ENCODE peak calls at places on chromosome 17, in four cellular contexts. J is HepG2, T is K562, G is H1. Y is an unnamed sample.

GRCh38 chr17:75440738-75441448 is 15.5 kb upstream of the TMEM94 start:
- DNase-seq in T (no peak), G (no peak), J (no peak), Y (no peak)

GRCh38 chr17:72696156-72696555 is 396.3 kb downstream of the SLC39A11 start:
- DNase-seq in T (no peak), J (no peak), G (no peak), Y (no peak)

GRCh38 chr17:68591583-68591982 is 9.6 kb downstream of the FAM20A start:
- DNase-seq in G (no peak), J (no peak), T (peak; percentile 82), Y (no peak)

GRCh38 chr17:82062076-82062983 is 3.3 kb downstream of the DUS1L start:
- DNase-seq in T (no peak), G (no peak), J (no peak), Y (no peak)

GRCh38 chr17:58312824-58313223 is 15.8 kb downstream of the TSPOAP1 start:
- DNase-seq in J (no peak), G (no peak), T (no peak), Y (peak; percentile 33)

GRCh38 chr17:64223931-64224657 is 39.0 kb downstream of the TEX2 start:
- DNase-seq in J (no peak), G (no peak), T (no peak), Y (no peak)

GRCh38 chr17:47726796-47727703 is 6.0 kb upstream of the TBX21 start:
- DNase-seq in G (no peak), J (no peak), T (no peak), Y (no peak)

GRCh38 chr17:62109378-62109902 is 44.4 kb upstream of the MED13 start:
- DNase-seq in T (peak; percentile 86), J (peak; percentile 90), G (peak; percentile 80), Y (peak; percentile 92)

GRCh38 chr17:12990041-12990808 is 27.6 kb downstream of the ELAC2 start:
- DNase-seq in G (no peak), J (no peak), T (no peak), Y (no peak)

GRCh38 chr17:74430706-74431567 is 951 bp upstream of the GPRC5C start:
- DNase-seq in T (peak; percentile 63), G (no peak), J (peak; percentile 95), Y (peak; percentile 97)

GRCh38 chr17:81539571-81539900 is 11.4 kb downstream of the FSCN2 start:
- DNase-seq in T (no peak), G (no peak), J (no peak), Y (no peak)

GRCh38 chr17:3880983-3881382 is 11.9 kb downstream of the CAMKK1 start:
- DNase-seq in J (no peak), G (no peak), T (no peak), Y (no peak)

GRCh38 chr17:28711723-28712036 is at the start of gene PROCA1:
- DNase-seq in G (no peak), J (no peak), T (peak; percentile 76), Y (no peak)

GRCh38 chr17:29615048-29615385 is 7.7 kb downstream of the CORO6 start:
- DNase-seq in G (no peak), J (no peak), T (peak; percentile 47), Y (no peak)

GRCh38 chr17:66915204-66915611 is 49.3 kb upstream of the CACNG4 start:
- DNase-seq in G (no peak), T (no peak), J (peak; percentile 21), Y (peak; percentile 64)

GRCh38 chr17:10357768-10358167 is 15.0 kb downstream of the MYH13 start:
- DNase-seq in G (peak; percentile 19), T (peak; percentile 59), J (no peak), Y (peak; percentile 51)

GRCh38 chr17:49990921-49991320 is 4.1 kb downstream of the DLX3 start:
- DNase-seq in T (no peak), J (no peak), G (no peak), Y (no peak)

GRCh38 chr17:18129041-18129502 is 20.5 kb downstream of the MYO15A start:
- DNase-seq in T (no peak), G (no peak), J (no peak), Y (no peak)

DNA sequence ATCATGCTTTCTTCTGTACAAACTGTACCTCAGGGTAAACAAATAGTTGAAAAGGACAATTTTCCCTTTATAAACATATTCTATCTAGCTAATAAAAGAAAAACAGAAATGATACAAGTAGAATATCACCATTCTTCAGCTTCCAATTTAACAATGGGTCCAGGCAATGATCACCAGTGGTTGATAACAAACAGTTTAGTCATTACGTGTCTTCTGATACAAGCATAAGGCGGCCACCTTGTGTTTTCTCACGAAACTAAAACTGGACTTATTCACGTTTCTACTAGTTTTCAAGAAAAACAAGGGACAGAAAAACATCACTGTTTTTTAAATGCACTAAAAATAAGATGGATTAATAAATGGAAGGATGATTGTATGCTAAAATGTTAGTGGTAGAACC is 58.3 kb downstream of the STH start:
- DNase-seq in T (no peak), J (no peak), G (no peak), Y (peak; percentile 50)
- TF ChIP-seq EP300 in T (no peak), J (no peak), G (no peak), Y (no peak)

DNA sequence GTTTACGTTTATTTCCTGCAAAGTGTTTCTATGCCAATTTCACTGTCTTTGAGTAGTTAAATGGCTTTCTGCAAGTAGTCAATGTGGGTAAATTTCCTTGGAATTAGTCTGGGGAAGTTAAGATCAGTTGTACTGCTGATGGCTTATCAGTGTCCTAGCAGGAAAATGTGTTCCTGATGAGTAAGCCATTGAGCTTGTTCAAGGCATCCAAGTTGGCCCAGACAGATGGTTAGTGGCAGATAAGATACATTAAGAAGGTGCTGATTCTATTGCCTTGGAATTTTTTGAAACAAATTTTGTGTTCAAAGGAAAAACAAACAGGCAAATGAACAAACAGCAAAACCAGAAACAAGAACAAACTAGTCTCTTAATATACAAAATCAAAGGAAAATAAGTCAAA is 258.4 kb downstream of the MAP2K6 start:
- DNase-seq in J (no peak), G (no peak), T (no peak), Y (peak; percentile 33)
- TF ChIP-seq JUN in J (no peak), G (no peak), T (no peak), Y (no peak)

GRCh38 chr17:21495281-21495680 is 119.1 kb downstream of the KCNJ12 start:
- DNase-seq in G (no peak), T (no peak), J (no peak), Y (no peak)
- TF ChIP-seq RNF2 in G (no peak), T (no peak), J (no peak), Y (no peak)

GRCh38 chr17:79778504-79779087 is 648 bp downstream of the CBX2 start:
- DNase-seq in T (peak; percentile 44), J (no peak), G (no peak), Y (no peak)
- TF ChIP-seq EP300 in T (no peak), J (no peak), G (no peak), Y (no peak)

GRCh38 chr17:19756551-19756950 is 8.5 kb upstream of the ALDH3A1 start:
- DNase-seq in G (no peak), J (no peak), T (no peak), Y (no peak)

GRCh38 chr17:19753661-19754463 is 5.8 kb upstream of the ALDH3A1 start:
- DNase-seq in G (no peak), J (no peak), T (no peak), Y (peak; percentile 89)

GRCh38 chr17:19757536-19758180 is 9.6 kb upstream of the ALDH3A1 start:
- DNase-seq in J (no peak), T (no peak), G (no peak), Y (no peak)

GRCh38 chr17:19755392-19755791 is 7.3 kb upstream of the ALDH3A1 start:
- DNase-seq in T (no peak), J (no peak), G (no peak), Y (no peak)

GRCh38 chr17:19755821-19756510 is 7.9 kb upstream of the ALDH3A1 start:
- DNase-seq in G (no peak), J (no peak), T (no peak), Y (no peak)
- TF ChIP-seq JUN in G (no peak), J (no peak), T (no peak), Y (no peak)

GRCh38 chr17:7352910-7353635 is 1.1 kb downstream of the KCTD11 start:
- DNase-seq in T (no peak), J (no peak), G (no peak), Y (no peak)

GRCh38 chr17:7352559-7352889 is 562 bp downstream of the KCTD11 start:
- DNase-seq in T (no peak), G (no peak), J (no peak), Y (no peak)

GRCh38 chr17:7355053-7355452 is at the start of gene TMEM95:
- DNase-seq in T (no peak), G (no peak), J (no peak), Y (no peak)

GRCh38 chr17:7354262-7354781 is 634 bp upstream of the TMEM95 start:
- DNase-seq in G (no peak), T (no peak), J (no peak), Y (peak; percentile 42)

DNA sequence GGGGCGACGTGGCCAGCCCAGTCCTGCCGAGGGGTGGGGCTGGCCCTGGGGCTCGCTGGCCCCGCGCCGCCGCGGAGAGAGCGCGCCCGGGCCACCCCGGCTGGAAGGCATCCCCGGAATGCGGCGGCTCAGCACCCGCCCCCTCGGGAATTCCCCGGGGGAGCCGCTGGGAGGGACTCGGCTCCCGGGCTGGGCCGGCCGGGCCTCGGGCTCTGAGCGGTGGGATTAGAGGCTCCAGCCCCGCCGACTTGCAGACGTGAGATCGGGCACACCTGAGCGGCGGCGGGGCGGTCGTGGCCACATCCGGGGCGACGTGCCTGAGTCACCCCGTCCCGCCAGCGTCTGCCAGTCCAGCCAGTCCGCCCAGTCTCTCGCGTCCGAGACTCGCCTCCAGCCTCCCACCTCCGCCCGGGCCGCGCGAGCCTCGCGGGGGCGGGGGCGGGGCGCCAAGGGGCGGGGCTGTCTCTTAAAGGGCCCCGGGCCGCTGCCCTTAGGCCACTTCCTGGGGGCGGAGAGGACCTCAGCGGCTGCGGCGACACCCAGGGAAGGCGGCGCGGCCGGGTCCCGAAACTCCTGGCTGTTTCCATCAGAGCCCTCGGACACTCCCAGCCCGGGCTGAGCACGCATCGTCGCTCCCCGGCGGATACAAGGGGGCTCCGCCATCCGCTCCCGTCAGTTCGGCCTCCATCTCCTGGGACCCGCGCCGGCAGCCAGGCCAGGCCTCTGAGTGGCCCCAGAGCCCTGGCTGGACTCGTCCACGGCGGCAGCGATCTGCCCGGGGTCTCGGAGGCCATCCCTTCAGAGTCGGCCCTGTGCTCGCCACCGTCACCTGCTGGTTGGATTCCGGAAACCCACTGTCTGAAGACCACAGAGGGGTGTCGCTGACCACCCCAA is at the start of gene KCTD11:
- DNase-seq in G (peak; percentile 46), T (peak; percentile 88), J (peak; percentile 73), Y (peak; percentile 91)
- TF ChIP-seq RNF2 in G (no peak), T (peak; percentile 23), J (no peak), Y (no peak)